ENCODE peak calls at places on chromosomes 6 and 20, in ten cellular contexts. G is hepatocyte, R is GM23248, S is MM.1S, P is SK-N-SH, Q is OCI-LY7, O is HCT116, D is PC-3, Z is GM23338, H is Karpas-422. I is an unnamed sample. For H3K36me3 and H3K9me2, the result is how much of the 10 kb centered on the place peaks cover.

GRCh38 chr6:110334425-110335158 is 23.6 kb downstream of the METTL24 start:
- DNase-seq in S (no peak), G (no peak), D (no peak), O (no peak), Z (no peak), H (no peak), R (no peak), P (no peak), Q (no peak), I (no peak)

GRCh38 chr6:165010556-165011535 is 298.6 kb downstream of the C6orf118 start:
- DNase-seq in Q (no peak), G (peak), S (no peak), H (no peak), R (peak), Z (peak), O (no peak), D (peak), P (no peak), I (peak)

GRCh38 chr6:135922170-135922569 is 70.7 kb downstream of the PDE7B start:
- DNase-seq in R (peak), P (peak), S (no peak), Z (peak), O (peak), G (peak), D (peak), Q (no peak), H (no peak), I (peak)

GRCh38 chr6:165383323-165383722 is 73.9 kb upstream of the C6orf118 start:
- DNase-seq in H (no peak), Q (no peak), G (no peak), Z (no peak), D (no peak), S (no peak), O (no peak), P (no peak), R (no peak), I (no peak)

GRCh38 chr6:123091896-123092271 is 95.8 kb downstream of the CLVS2 start:
- DNase-seq in Z (no peak), G (no peak), D (no peak), O (no peak), P (no peak), S (no peak), Q (no peak), H (no peak), R (no peak), I (no peak)

GRCh38 chr6:2979819-2980464 is 8.6 kb upstream of the SERPINB6 start:
- DNase-seq in D (peak), Q (no peak), G (no peak), Z (no peak), H (no peak), O (no peak), P (no peak), R (peak), S (no peak), I (no peak)

GRCh38 chr6:11814116-11814515 is 35.5 kb upstream of the ADTRP start:
- DNase-seq in Z (no peak), O (no peak), H (no peak), S (no peak), R (no peak), D (no peak), Q (no peak), G (peak), P (no peak), I (no peak)

GRCh38 chr6:84107495-84107894 is 73.9 kb downstream of the MRAP2 start:
- DNase-seq in H (no peak), P (no peak), D (no peak), Z (no peak), S (no peak), R (no peak), O (no peak), Q (no peak), G (no peak), I (no peak)

GRCh38 chr6:23456396-23456795 is 669.6 kb upstream of the NRSN1 start:
- DNase-seq in R (no peak), Z (no peak), O (no peak), S (peak), P (no peak), Q (no peak), D (no peak), G (no peak), H (no peak), I (no peak)

GRCh38 chr20:17720755-17721154 is 21.0 kb downstream of the BANF2 start:
- DNase-seq in Q (no peak), R (no peak), H (no peak), P (no peak), Z (no peak), G (no peak), O (no peak), S (peak), D (no peak), I (no peak)

GRCh38 chr6:74557236-74557635 is 648.6 kb downstream of the COL12A1 start:
- DNase-seq in Z (no peak), G (no peak), H (no peak), S (no peak), P (no peak), R (no peak), Q (no peak), D (no peak), O (no peak), I (no peak)

GRCh38 chr6:154139894-154140293 is 100.9 kb downstream of the OPRM1 start:
- DNase-seq in O (no peak), R (no peak), Q (no peak), P (no peak), G (no peak), S (no peak), D (no peak), Z (no peak), H (no peak), I (no peak)

GRCh38 chr20:20956586-20956985 is 149.6 kb downstream of the LINC00237 start:
- DNase-seq in O (no peak), D (no peak), H (no peak), R (no peak), Q (no peak), S (no peak), Z (no peak), G (no peak), P (no peak), I (no peak)

GRCh38 chr6:90179190-90180169 is 117.2 kb downstream of the BACH2 start:
- DNase-seq in P (no peak), Q (no peak), H (peak), Z (peak), R (peak), G (no peak), D (peak), O (no peak), S (peak), I (no peak)

GRCh38 chr6:30007132-30007764 is 53.8 kb upstream of the POLR1H start:
- DNase-seq in Z (peak), D (no peak), H (no peak), Q (no peak), S (no peak), R (no peak), P (no peak), O (no peak), G (no peak), I (peak)

GRCh38 chr6:40888456-40888990 is 150.5 kb downstream of the UNC5CL start:
- DNase-seq in P (no peak), H (no peak), Q (no peak), D (no peak), S (no peak), Z (no peak), R (no peak), G (no peak), O (no peak), I (no peak)

GRCh38 chr6:489001-489400 is 97.4 kb downstream of the IRF4 start:
- DNase-seq in Z (no peak), P (no peak), D (no peak), R (no peak), H (no peak), O (no peak), Q (no peak), S (no peak), G (no peak), I (no peak)

GRCh38 chr6:106097368-106098231 is 11.5 kb downstream of the PRDM1 start:
- DNase-seq in H (peak), Z (no peak), O (no peak), P (no peak), Q (peak), G (no peak), D (peak), S (peak), R (peak), I (no peak)

GRCh38 chr20:11453430-11453829 is 464.3 kb upstream of the BTBD3 start:
- DNase-seq in O (no peak), H (no peak), R (peak), S (no peak), Z (no peak), D (peak), Q (no peak), P (no peak), G (no peak), I (no peak)

GRCh38 chr6:111812080-111813038 is 60.9 kb downstream of the FYN start:
- DNase-seq in G (no peak), S (no peak), Q (no peak), O (no peak), P (no peak), H (no peak), R (peak), Z (no peak), D (peak), I (no peak)

GRCh38 chr6:22024004-22024403 is 272.8 kb downstream of the PRL start:
- DNase-seq in Q (no peak), G (no peak), Z (no peak), O (no peak), P (peak), H (no peak), R (no peak), D (no peak), S (no peak), I (no peak)

GRCh38 chr20:15742076-15742475 is 831.2 kb downstream of the KIF16B start:
- DNase-seq in G (no peak), O (no peak), S (no peak), Q (no peak), R (no peak), D (no peak), P (no peak), Z (no peak), H (no peak), I (no peak)

GRCh38 chr20:235891-236290 is 8.8 kb downstream of the DEFB129 start:
- DNase-seq in G (peak), Z (no peak), R (peak), O (no peak), D (peak), S (no peak), Q (no peak), P (peak), H (no peak), I (no peak)

GRCh38 chr6:14965340-14966102 is 280.3 kb upstream of the JARID2 start:
- DNase-seq in P (no peak), G (no peak), H (no peak), D (no peak), O (no peak), R (peak), Q (no peak), Z (no peak), S (no peak), I (no peak)

GRCh38 chr6:28710466-28711191 is 184.9 kb downstream of the GPX5 start:
- DNase-seq in P (no peak), G (peak), Z (peak), H (peak), R (no peak), S (no peak), Q (peak), O (no peak), D (peak), I (no peak)

GRCh38 chr6:163355471-163355991 is 59.0 kb upstream of the QKI start:
- DNase-seq in Q (no peak), G (no peak), P (peak), R (peak), H (no peak), Z (no peak), O (no peak), D (peak), S (no peak), I (no peak)

GRCh38 chr20:37383229-37383989 is 37.5 kb downstream of the SRC start:
- DNase-seq in S (no peak), D (peak), H (peak), P (peak), O (peak), R (peak), Q (no peak), G (peak), Z (no peak), I (peak)

GRCh38 chr6:82737965-82738364 is 327.7 kb downstream of the UBE3D start:
- DNase-seq in Q (no peak), H (no peak), Z (no peak), R (no peak), P (no peak), G (no peak), O (no peak), S (no peak), D (no peak), I (no peak)
- H3K4me2 ChIP-seq in Q (no peak), H (no peak), Z (peak), R (no peak), P (no peak), G (no peak), O (no peak), S (no peak), D (no peak), I (no peak)

GRCh38 chr20:63963348-63963741 is 6.4 kb downstream of the ZNF512B start:
- DNase-seq in Z (no peak), D (no peak), P (no peak), Q (no peak), R (no peak), O (no peak), G (no peak), H (no peak), S (no peak), I (no peak)
- H3K36me3 ChIP-seq in Z (under half), D (under half), P (under half), Q (under half), R (under half), O (under half), G (under half), H (under half), S (under half), I (under half)

GRCh38 chr20:35627121-35627520 is 11.5 kb downstream of the SPAG4 start:
- DNase-seq in Q (no peak), Z (no peak), S (no peak), H (no peak), D (no peak), O (no peak), P (no peak), G (no peak), R (no peak), I (no peak)
- H3K9me2 ChIP-seq in Q (under half), Z (under half), S (under half), H (under half), D (under half), O (under half), P (under half), G (under half), R (under half), I (under half)

DNA sequence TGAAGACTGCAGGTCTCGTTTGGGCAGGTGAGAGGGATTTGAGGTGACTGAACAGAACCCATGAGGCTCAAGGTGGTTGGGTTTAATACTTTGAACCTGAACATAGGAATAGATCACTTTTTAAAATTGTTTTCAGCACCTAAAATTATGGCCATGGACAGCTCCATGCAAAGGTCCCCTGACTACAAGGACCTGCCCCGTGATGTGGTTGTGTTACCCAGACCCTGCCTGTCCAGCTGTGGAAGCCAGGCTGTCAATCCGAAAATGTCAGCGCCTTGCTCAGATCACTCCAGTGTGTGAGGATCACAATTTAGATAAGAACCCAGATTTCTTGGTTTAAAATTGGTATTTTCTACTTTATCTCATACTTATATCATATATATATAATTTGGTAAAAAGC is 23.8 kb upstream of the RPS6KA2 start:
- DNase-seq in Z (no peak), D (no peak), P (no peak), R (no peak), G (no peak), S (no peak), O (no peak), Q (no peak), H (no peak), I (no peak)
- H3K4me2 ChIP-seq in Z (peak), D (no peak), P (no peak), R (no peak), G (no peak), S (no peak), O (no peak), Q (no peak), H (no peak), I (no peak)

DNA sequence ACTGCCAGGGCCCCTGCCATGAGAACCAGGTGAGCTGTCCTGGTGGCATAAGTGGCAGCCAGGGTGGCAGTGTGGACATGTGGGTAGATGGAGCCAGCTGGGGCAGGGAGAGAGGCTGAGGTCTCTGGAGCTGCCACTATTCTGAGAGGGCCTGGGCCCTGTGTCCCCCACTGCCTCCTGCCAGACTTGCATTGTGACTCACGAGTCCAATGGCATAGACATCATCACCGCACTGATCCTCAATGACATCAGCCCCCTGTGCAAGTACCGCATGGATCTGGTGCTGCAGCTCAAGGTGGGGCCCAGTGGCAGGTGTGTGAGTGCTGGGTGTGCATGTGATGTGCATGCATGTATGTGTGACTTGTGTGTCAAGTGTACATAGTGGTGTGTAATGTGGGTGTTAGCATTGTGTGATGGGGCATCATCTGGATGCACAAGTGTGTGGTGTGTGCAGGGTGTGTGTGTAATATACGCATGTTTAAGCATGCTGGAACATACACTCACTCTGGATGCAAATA is 25.2 kb downstream of the UQCC2 start:
- DNase-seq in D (no peak), Z (no peak), O (no peak), R (no peak), S (no peak), P (peak), Q (no peak), G (no peak), H (no peak), I (no peak)
- H3K36me3 ChIP-seq in D (under half), Z (under half), O (half or more), R (under half), S (under half), P (under half), Q (half or more), G (under half), H (under half), I (under half)

GRCh38 chr6:68695838-68696237 is 60.8 kb downstream of the ADGRB3 start:
- DNase-seq in H (peak), S (no peak), O (no peak), Q (no peak), D (no peak), G (no peak), P (no peak), Z (no peak), R (no peak), I (no peak)

GRCh38 chr6:68693271-68693670 is 58.2 kb downstream of the ADGRB3 start:
- DNase-seq in G (no peak), S (no peak), O (no peak), Z (no peak), D (no peak), P (no peak), Q (no peak), H (no peak), R (no peak), I (no peak)

GRCh38 chr6:68691120-68691519 is 56.0 kb downstream of the ADGRB3 start:
- DNase-seq in D (no peak), G (no peak), O (no peak), H (no peak), P (no peak), Z (no peak), R (no peak), S (no peak), Q (no peak), I (no peak)

GRCh38 chr6:68695403-68695802 is 60.3 kb downstream of the ADGRB3 start:
- DNase-seq in P (no peak), S (no peak), R (no peak), Z (no peak), H (no peak), D (no peak), Q (no peak), G (no peak), O (no peak), I (no peak)

GRCh38 chr6:68689910-68690309 is 54.8 kb downstream of the ADGRB3 start:
- DNase-seq in S (peak), D (no peak), P (no peak), G (no peak), Z (no peak), O (no peak), R (no peak), Q (no peak), H (no peak), I (no peak)
- H3K9me2 ChIP-seq in S (under half), D (under half), P (under half), G (under half), Z (under half), O (under half), R (under half), Q (under half), H (under half), I (under half)